ENCODE peak calls at places on chromosomes 6 and 20, in five cellular contexts. P, Y, Q, T and J are unnamed samples. For H3K4me1, the result is how much of the 10 kb centered on the place peaks cover.

GRCh38 chr20:3818155-3819151 is 1.9 kb upstream of the AP5S1 start:
- DNase-seq in P (peak), Y (peak), Q (peak), T (peak), J (peak)

GRCh38 chr6:138044458-138044857 is 62.8 kb downstream of the PERP start:
- DNase-seq in P (no peak), Y (no peak), Q (no peak), T (no peak), J (no peak)

GRCh38 chr20:8855315-8855714 is 213.6 kb upstream of the PLCB4 start:
- DNase-seq in P (peak), Y (no peak), Q (no peak), T (no peak), J (no peak)

GRCh38 chr6:36224918-36225461 is 28.4 kb downstream of the BRPF3 start:
- DNase-seq in P (no peak), Y (no peak), Q (no peak), T (no peak), J (no peak)

GRCh38 chr6:105587349-105588115 is 184.7 kb upstream of the PREP start:
- DNase-seq in P (peak), Y (no peak), Q (peak), T (no peak), J (no peak)

GRCh38 chr20:48741669-48742068 is 86.1 kb downstream of the PREX1 start:
- DNase-seq in P (no peak), Y (no peak), Q (no peak), T (no peak), J (no peak)

GRCh38 chr20:57988828-57989227 is 239.6 kb downstream of the ANKRD60 start:
- DNase-seq in P (no peak), Y (no peak), Q (no peak), T (no peak), J (no peak)

GRCh38 chr6:3808189-3808588 is 41.0 kb upstream of the FAM50B start:
- DNase-seq in P (peak), Y (no peak), Q (no peak), T (no peak), J (no peak)

GRCh38 chr6:119346450-119346849 is 3.1 kb downstream of the MAN1A1 start:
- DNase-seq in P (no peak), Y (peak), Q (no peak), T (no peak), J (no peak)
- H3K4me1 ChIP-seq in P (under half), Y (under half), Q (under half), T (under half), J (under half)

GRCh38 chr6:41704656-41705328 is 30.6 kb downstream of the TFEB start:
- DNase-seq in P (no peak), Y (no peak), Q (no peak), T (no peak), J (no peak)
- H3K4me3 ChIP-seq in P (no peak), Y (no peak), Q (no peak), T (no peak), J (no peak)

GRCh38 chr6:42448906-42449659 is 2.6 kb downstream of the TRERF1 start:
- DNase-seq in P (no peak), Y (no peak), Q (no peak), T (no peak), J (no peak)
- H3K4me1 ChIP-seq in P (under half), Y (under half), Q (under half), T (under half), J (under half)

GRCh38 chr6:116251568-116252384 is 2.1 kb downstream of the TSPYL4 start:
- DNase-seq in P (peak), Y (no peak), Q (peak), T (no peak), J (no peak)
- H3K4me3 ChIP-seq in P (peak), Y (no peak), Q (peak), T (no peak), J (no peak)

GRCh38 chr20:41308726-41309413 is 8.7 kb downstream of the ZHX3 start:
- DNase-seq in P (peak), Y (peak), Q (no peak), T (no peak), J (no peak)
- H3K4me1 ChIP-seq in P (under half), Y (under half), Q (under half), T (under half), J (under half)

GRCh38 chr20:44885392-44886275 is at the start of gene YWHAB:
- DNase-seq in P (peak), Y (peak), Q (peak), T (peak), J (peak)

GRCh38 chr20:44888226-44889103 is 3.0 kb downstream of the YWHAB start:
- DNase-seq in P (peak), Y (peak), Q (no peak), T (peak), J (peak)

GRCh38 chr20:44887466-44887865 is 2.0 kb downstream of the YWHAB start:
- DNase-seq in P (no peak), Y (no peak), Q (no peak), T (no peak), J (no peak)

GRCh38 chr20:44886276-44886671 is 769 bp downstream of the YWHAB start:
- DNase-seq in P (peak), Y (no peak), Q (no peak), T (no peak), J (no peak)

GRCh38 chr20:44886828-44887227 is 1.3 kb downstream of the YWHAB start:
- DNase-seq in P (peak), Y (no peak), Q (no peak), T (no peak), J (no peak)
- H3K4me3 ChIP-seq in P (peak), Y (peak), Q (peak), T (peak), J (peak)